ENCODE peak calls at places on chromosomes 7 and 10, in nine cellular contexts. V, G, I, N, Z, Q, B, S and F are unnamed samples.

GRCh38 chr10:45374451-45375052 is 536 bp downstream of the ALOX5 start:
- DNase-seq in V (no peak), G (no peak), I (peak; percentile 29), N (peak; percentile 73), Z (no peak), Q (no peak), B (no peak), S (no peak), F (no peak)

GRCh38 chr7:130356760-130357611 is 12.4 kb downstream of the CPA5 start:
- DNase-seq in V (peak; percentile 63), G (no peak), I (peak; percentile 69), N (peak; percentile 65), Z (peak; percentile 85), Q (no peak), B (no peak), S (no peak), F (peak; percentile 92)

GRCh38 chr7:16492513-16493062 is 27.1 kb upstream of the SOSTDC1 start:
- DNase-seq in V (no peak), G (no peak), I (no peak), N (peak; percentile 73), Z (no peak), Q (peak; percentile 49), B (no peak), S (no peak), F (peak; percentile 58)

GRCh38 chr10:123869015-123869414 is 22.6 kb downstream of the CPXM2 start:
- DNase-seq in V (no peak), G (no peak), I (no peak), N (no peak), Z (no peak), Q (no peak), B (no peak), S (no peak), F (no peak)

GRCh38 chr7:150959739-150960734 is 18.1 kb downstream of the KCNH2 start:
- DNase-seq in V (no peak), G (no peak), I (no peak), N (no peak), Z (no peak), Q (no peak), B (no peak), S (peak; percentile 27), F (no peak)

GRCh38 chr7:98116656-98117461 is 10.2 kb downstream of the LMTK2 start:
- DNase-seq in V (no peak), G (no peak), I (no peak), N (peak; percentile 66), Z (no peak), Q (no peak), B (no peak), S (no peak), F (peak; percentile 35)

GRCh38 chr7:40604601-40605438 is 470.0 kb downstream of the SUGCT start:
- DNase-seq in V (no peak), G (peak; percentile 54), I (peak; percentile 65), N (peak; percentile 58), Z (peak; percentile 18), Q (peak; percentile 47), B (no peak), S (peak; percentile 54), F (peak; percentile 39)

GRCh38 chr10:42952931-42953683 is 123.8 kb upstream of the RET start:
- DNase-seq in V (no peak), G (no peak), I (no peak), N (no peak), Z (no peak), Q (no peak), B (no peak), S (no peak), F (no peak)

GRCh38 chr10:86064931-86065662 is 301.5 kb downstream of the GRID1 start:
- DNase-seq in V (no peak), G (no peak), I (no peak), N (no peak), Z (no peak), Q (no peak), B (no peak), S (no peak), F (no peak)

GRCh38 chr10:51860257-51860656 is 160.9 kb upstream of the CSTF2T start:
- DNase-seq in V (peak; percentile 71), G (no peak), I (no peak), N (no peak), Z (peak; percentile 63), Q (no peak), B (peak; percentile 92), S (peak; percentile 48), F (peak; percentile 14)

GRCh38 chr10:16440396-16441105 is 3.7 kb downstream of the PTER start:
- DNase-seq in V (no peak), G (no peak), I (no peak), N (peak; percentile 82), Z (no peak), Q (no peak), B (no peak), S (no peak), F (peak; percentile 39)

GRCh38 chr7:30963842-30964241 is at the start of gene GHRHR:
- DNase-seq in V (no peak), G (no peak), I (no peak), N (no peak), Z (no peak), Q (no peak), B (no peak), S (no peak), F (no peak)

GRCh38 chr7:95297041-95297440 is 27.3 kb downstream of the PON1 start:
- DNase-seq in V (no peak), G (no peak), I (no peak), N (no peak), Z (no peak), Q (no peak), B (no peak), S (no peak), F (no peak)

GRCh38 chr10:47336387-47337134 is 11.6 kb upstream of the RBP3 start:
- DNase-seq in V (no peak), G (no peak), I (no peak), N (no peak), Z (no peak), Q (no peak), B (no peak), S (no peak), F (no peak)

GRCh38 chr7:918441-919113 is 35.9 kb downstream of the ADAP1 start:
- DNase-seq in V (no peak), G (no peak), I (no peak), N (no peak), Z (no peak), Q (no peak), B (no peak), S (peak; percentile 18), F (no peak)

GRCh38 chr7:107264723-107265122 is 95.9 kb downstream of the HBP1 start:
- DNase-seq in V (no peak), G (no peak), I (no peak), N (no peak), Z (no peak), Q (no peak), B (no peak), S (no peak), F (no peak)

GRCh38 chr10:110576220-110576619 is 8.7 kb downstream of the SMC3 start:
- DNase-seq in V (no peak), G (no peak), I (no peak), N (no peak), Z (peak; percentile 69), Q (no peak), B (no peak), S (no peak), F (peak; percentile 66)

GRCh38 chr10:101367569-101368453 is 13.8 kb downstream of the BTRC start:
- DNase-seq in V (no peak), G (no peak), I (peak; percentile 53), N (peak; percentile 70), Z (peak; percentile 48), Q (no peak), B (no peak), S (no peak), F (peak; percentile 92)

GRCh38 chr10:47260505-47261111 is 39.4 kb upstream of the GDF10 start:
- DNase-seq in V (no peak), G (no peak), I (no peak), N (no peak), Z (no peak), Q (no peak), B (no peak), S (peak; percentile 43), F (no peak)

GRCh38 chr7:100120518-100121085 is 1.2 kb downstream of the CNPY4 start:
- DNase-seq in V (no peak), G (no peak), I (no peak), N (no peak), Z (no peak), Q (no peak), B (no peak), S (no peak), F (no peak)

GRCh38 chr7:21944616-21945373 is 904 bp downstream of the CDCA7L start:
- DNase-seq in V (no peak), G (peak; percentile 32), I (no peak), N (peak; percentile 85), Z (peak; percentile 8), Q (peak; percentile 60), B (peak; percentile 89), S (peak; percentile 38), F (no peak)

GRCh38 chr10:55500931-55501559 is 700.0 kb upstream of the PCDH15 start:
- DNase-seq in V (no peak), G (peak; percentile 37), I (peak; percentile 1), N (peak; percentile 58), Z (peak; percentile 1), Q (peak; percentile 74), B (peak; percentile 49), S (peak; percentile 17), F (peak; percentile 2)